ENCODE peak calls at places on chromosomes 11 and 22, in five cellular contexts. Y is fibroblast of the conjunctiva; Q is COR-L47; M is mesendoderm; H is stimulated activated CD4-positive, alpha-beta T cell treated with anti-CD3 and anti-CD28 coated beads, Interleukin-12 subunit alpha, Interleukin-12 subunit beta, amount 100 ng/mL, for 48 hours. F is an unnamed sample.
A peak's percentile ranks its signal among the peaks of the same experiment; 100 is the strongest.

GRCh38 chr11:36598051-36598450 is at the start of gene RAG2:
- DNase-seq in H (no peak), Q (no peak), M (no peak), Y (no peak), F (no peak)

GRCh38 chr11:86442420-86442819 is 67.7 kb downstream of the CCDC81 start:
- DNase-seq in Y (no peak), M (no peak), H (peak; percentile 16), Q (no peak), F (no peak)

GRCh38 chr11:67423891-67424613 is 4.2 kb upstream of the RPS6KB2 start:
- DNase-seq in Y (no peak), H (no peak), M (no peak), Q (no peak), F (no peak)

GRCh38 chr11:114820621-114821020 is 142.3 kb downstream of the NXPE2 start:
- DNase-seq in H (no peak), Y (no peak), Q (no peak), M (no peak), F (no peak)

GRCh38 chr11:120185678-120186407 is 25.0 kb upstream of the OAF start:
- DNase-seq in Q (no peak), M (no peak), Y (no peak), H (no peak), F (no peak)

GRCh38 chr11:20609727-20610707 is 10.6 kb downstream of the SLC6A5 start:
- DNase-seq in Q (peak; percentile 82), M (peak; percentile 87), Y (peak; percentile 20), H (peak; percentile 57), F (peak; percentile 48)

GRCh38 chr11:126914941-126915340 is 85.6 kb downstream of the KIRREL3 start:
- DNase-seq in Y (no peak), Q (no peak), M (no peak), H (no peak), F (no peak)

GRCh38 chr11:129144256-129144655 is 47.9 kb downstream of the ARHGAP32 start:
- DNase-seq in Q (no peak), H (no peak), M (no peak), Y (no peak), F (no peak)

GRCh38 chr11:69915151-69915500 is 95.9 kb upstream of the FGF3 start:
- DNase-seq in M (no peak), Q (no peak), H (no peak), Y (no peak), F (no peak)

GRCh38 chr22:38455530-38456271 is 702 bp upstream of the KCNJ4 start:
- DNase-seq in H (no peak), Q (peak; percentile 33), M (peak; percentile 56), Y (no peak), F (no peak)

GRCh38 chr11:19253817-19254216 is 13.1 kb upstream of the E2F8 start:
- DNase-seq in M (peak; percentile 66), Y (no peak), H (no peak), Q (no peak), F (no peak)

GRCh38 chr11:46918778-46919513 is 596 bp upstream of the LRP4 start:
- DNase-seq in M (peak; percentile 73), H (no peak), Y (no peak), Q (no peak), F (no peak)

GRCh38 chr22:30238661-30239420 is 7.7 kb downstream of the LIF start:
- DNase-seq in Q (no peak), H (no peak), Y (no peak), M (peak; percentile 60), F (no peak)